ENCODE peak calls at places on chromosomes 13 and 19, in ten cellular contexts. M, D, H, G, N, U, W, Y, L and O are unnamed samples.

GRCh38 chr19:16581971-16582343 is 9.7 kb upstream of the SLC35E1 start:
- DNase-seq in N (no peak), Y (no peak), H (no peak), U (peak; percentile 33), M (no peak), D (no peak), W (no peak), L (no peak), G (peak; percentile 23), O (no peak)

GRCh38 chr13:111337741-111338140 is 17.3 kb downstream of the TEX29 start:
- DNase-seq in H (peak; percentile 20), U (no peak), D (no peak), Y (no peak), M (no peak), L (no peak), N (no peak), G (peak; percentile 19), W (no peak), O (no peak)

GRCh38 chr19:2072757-2073551 is 21.9 kb upstream of the MKNK2 start:
- DNase-seq in Y (no peak), L (no peak), D (no peak), G (no peak), N (no peak), W (no peak), U (no peak), M (no peak), H (no peak), O (no peak)

GRCh38 chr13:40440990-40441820 is 225.2 kb downstream of the FOXO1 start:
- DNase-seq in W (no peak), H (no peak), G (no peak), M (no peak), D (no peak), N (no peak), L (no peak), U (peak; percentile 85), Y (peak; percentile 16), O (no peak)

GRCh38 chr19:34131100-34131499 is 41.2 kb upstream of the LSM14A start:
- DNase-seq in L (no peak), G (peak; percentile 8), N (no peak), W (no peak), M (peak; percentile 35), H (no peak), D (no peak), U (no peak), Y (no peak), O (no peak)

GRCh38 chr13:114248011-114248410 is 13.3 kb downstream of the CDC16 start:
- DNase-seq in N (no peak), D (no peak), U (no peak), G (peak; percentile 54), L (no peak), M (peak; percentile 74), Y (no peak), H (no peak), W (no peak), O (no peak)

GRCh38 chr13:113544071-113544891 is 40.3 kb upstream of the TFDP1 start:
- DNase-seq in M (no peak), U (no peak), W (no peak), Y (no peak), L (no peak), H (no peak), G (no peak), D (no peak), N (no peak), O (no peak)

GRCh38 chr13:75226092-75226491 is 255.9 kb downstream of the TBC1D4 start:
- DNase-seq in Y (no peak), N (no peak), U (no peak), H (no peak), L (no peak), M (peak; percentile 12), G (no peak), W (no peak), D (no peak), O (no peak)

GRCh38 chr13:76004411-76004810 is 368.3 kb downstream of the LMO7 start:
- DNase-seq in Y (no peak), L (no peak), U (no peak), H (no peak), W (no peak), M (peak; percentile 8), N (peak; percentile 12), G (peak; percentile 13), D (no peak), O (no peak)

GRCh38 chr13:97653741-97654140 is 219.8 kb downstream of the RAP2A start:
- DNase-seq in Y (no peak), D (no peak), M (peak; percentile 33), W (no peak), L (no peak), H (no peak), U (no peak), G (peak; percentile 46), N (peak; percentile 1), O (no peak)

GRCh38 chr19:34722353-34722752 is 11.7 kb upstream of the ZNF181 start:
- DNase-seq in H (no peak), W (no peak), M (peak; percentile 4), L (no peak), D (no peak), U (no peak), G (no peak), Y (no peak), N (no peak), O (no peak)

GRCh38 chr19:38898788-38899446 is 501 bp downstream of the SIRT2 start:
- DNase-seq in Y (no peak), H (no peak), L (no peak), M (peak; percentile 16), U (no peak), G (peak; percentile 19), D (no peak), W (no peak), N (no peak), O (peak; percentile 52)

GRCh38 chr19:39684283-39684682 is 20.0 kb upstream of the LGALS14 start:
- DNase-seq in H (no peak), M (no peak), D (no peak), N (no peak), G (no peak), U (no peak), W (no peak), L (no peak), Y (no peak), O (no peak)